ENCODE peak calls at places on chromosome 17, in ten cellular contexts. K is aorta, L is SK-N-SH, M is prostate gland, B is AG04450, H is testis, V is iPS DF 6.9, Z is fibroblast of lung, N is heart right ventricle, S is colonic mucosa. U is an unnamed sample. For H3K27me3, the result is how much of the 10 kb centered on the place peaks cover.

GRCh38 chr17:63843387-63844292 is 1.2 kb upstream of the SMARCD2 start:
- DNase-seq in N (peak), S (no peak), H (peak), M (peak), K (peak), V (no peak), Z (peak), B (peak), L (no peak), U (no peak)

GRCh38 chr17:56717471-56717870 is 116.2 kb downstream of the C17orf67 start:
- DNase-seq in K (no peak), V (no peak), M (no peak), Z (no peak), H (no peak), S (no peak), B (no peak), L (no peak), N (no peak), U (no peak)

GRCh38 chr17:43341705-43342600 is 56.8 kb upstream of the ARL4D start:
- DNase-seq in V (no peak), L (no peak), H (no peak), Z (peak), S (no peak), K (no peak), N (no peak), B (no peak), M (no peak), U (no peak)

GRCh38 chr17:17104494-17104893 is 62.2 kb downstream of the MPRIP start:
- DNase-seq in B (no peak), V (no peak), Z (no peak), S (no peak), M (no peak), K (peak), N (no peak), L (no peak), H (peak), U (no peak)

GRCh38 chr17:61379457-61380216 is 20.0 kb upstream of the TBX2 start:
- DNase-seq in V (no peak), H (no peak), K (no peak), N (no peak), L (peak), Z (no peak), S (no peak), M (no peak), B (no peak), U (no peak)

GRCh38 chr17:20223808-20224328 is 214.7 kb downstream of the SPECC1 start:
- DNase-seq in S (no peak), K (no peak), B (no peak), H (no peak), L (no peak), V (no peak), M (no peak), N (no peak), Z (no peak), U (no peak)

GRCh38 chr17:52824542-52824941 is 666.0 kb upstream of the CA10 start:
- DNase-seq in M (no peak), L (no peak), K (no peak), Z (no peak), H (no peak), S (peak), N (no peak), V (no peak), B (no peak), U (peak)

GRCh38 chr17:48587276-48588073 is 2.6 kb downstream of the HOXB3 start:
- DNase-seq in V (no peak), B (no peak), Z (peak), L (no peak), N (no peak), K (no peak), M (no peak), S (no peak), H (no peak), U (no peak)

GRCh38 chr17:48500435-48501426 is 30.1 kb downstream of the HOXB1 start:
- DNase-seq in H (peak), V (no peak), M (no peak), B (no peak), Z (peak), K (no peak), L (no peak), N (no peak), S (no peak), U (peak)

GRCh38 chr17:40550608-40551007 is 14.7 kb downstream of the CCR7 start:
- DNase-seq in Z (peak), N (peak), B (no peak), S (peak), L (no peak), K (no peak), M (no peak), V (no peak), H (peak), U (peak)

GRCh38 chr17:40025991-40026815 is 11.0 kb downstream of the CSF3 start:
- DNase-seq in N (no peak), K (no peak), B (no peak), S (no peak), M (peak), Z (no peak), V (no peak), H (no peak), L (no peak), U (no peak)

GRCh38 chr17:9802294-9802693 is 10.9 kb upstream of the DHRS7C start:
- DNase-seq in V (no peak), Z (no peak), H (no peak), M (no peak), S (no peak), B (no peak), K (no peak), L (no peak), N (no peak), U (no peak)

GRCh38 chr17:13484020-13484419 is 117.7 kb downstream of the HS3ST3A1 start:
- DNase-seq in H (no peak), N (no peak), Z (no peak), V (no peak), L (no peak), K (no peak), M (no peak), S (no peak), B (no peak), U (no peak)
- H3K4me3 ChIP-seq in H (no peak), N (no peak), Z (no peak), V (no peak), L (no peak), K (no peak), M (no peak), S (no peak), B (no peak), U (no peak)

DNA sequence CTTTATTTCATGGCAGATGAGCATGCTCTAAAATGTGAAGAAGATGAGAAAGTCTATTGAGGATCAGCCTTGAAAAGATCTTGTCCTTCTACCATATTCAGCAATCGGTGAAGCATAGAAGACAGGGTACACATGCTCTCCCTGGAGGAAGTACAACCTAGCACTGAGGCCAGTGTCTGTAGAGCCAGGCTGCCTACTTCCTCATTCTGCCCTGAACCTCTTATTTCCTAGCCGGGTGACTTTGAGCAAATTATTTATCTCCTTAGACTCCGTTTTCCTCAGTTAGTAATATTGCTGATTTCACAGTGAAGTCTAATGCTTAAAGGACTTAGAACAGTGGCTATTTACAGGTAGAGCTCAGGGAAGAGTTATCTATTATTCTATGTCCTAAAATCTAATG is 58.4 kb downstream of the TMEM100 start:
- DNase-seq in L (no peak), B (no peak), Z (no peak), K (no peak), V (no peak), H (no peak), M (no peak), N (no peak), S (no peak), U (no peak)
- H3K27me3 ChIP-seq in L (under half), B (under half), Z (under half), K (under half), V (under half), H (under half), M (under half), N (under half), S (under half), U (under half)

DNA sequence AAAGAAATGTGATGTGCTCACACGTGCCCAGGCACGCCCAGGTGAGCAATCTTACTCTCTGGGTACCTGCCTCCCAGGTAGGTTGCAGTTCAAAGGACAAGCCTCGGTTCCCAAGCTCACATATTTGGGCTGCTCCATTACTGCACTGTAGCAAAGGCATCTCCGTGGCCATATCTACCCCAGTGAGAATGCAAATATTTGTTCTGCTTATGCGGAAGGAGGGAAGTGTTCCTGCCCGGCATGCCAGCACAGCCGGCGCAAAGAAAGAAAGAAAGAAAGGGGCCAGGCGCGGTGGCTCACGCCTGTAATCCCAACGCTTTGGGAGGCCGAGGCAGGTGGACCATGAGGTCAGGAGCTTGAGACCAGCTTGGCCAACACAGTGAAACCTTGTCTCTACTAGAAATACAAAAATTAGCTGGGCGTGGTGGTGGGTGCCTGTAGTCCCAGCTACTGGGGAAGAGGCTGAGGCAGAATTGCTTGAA is 30.7 kb downstream of the SLC43A2 start:
- DNase-seq in S (peak), V (no peak), H (no peak), L (no peak), K (no peak), N (no peak), B (no peak), Z (no peak), M (peak), U (no peak)
- H3K27ac ChIP-seq in S (peak), V (no peak), H (no peak), L (no peak), K (no peak), N (no peak), B (no peak), Z (no peak), M (peak), U (no peak)

GRCh38 chr17:27601975-27602302 is 29.0 kb upstream of the LGALS9 start:
- DNase-seq in Z (no peak), B (no peak), S (no peak), M (no peak), H (no peak), V (no peak), N (no peak), K (no peak), L (no peak), U (no peak)
- H3K4me3 ChIP-seq in Z (no peak), B (no peak), S (no peak), M (no peak), H (no peak), V (no peak), N (no peak), K (no peak), L (no peak), U (no peak)

U was measured in right lobe of liver.